ENCODE peak calls at places on chromosomes 6 and 20, in eight cellular contexts. E is IMR-90, D is adrenal gland, M is heart left ventricle, W is prostate gland, Z is A549, I is suprapubic skin, N is GM12878. H is an unnamed sample. For H3K4me1, the result is how much of the 10 kb centered on the place peaks cover.

GRCh38 chr20:7798176-7798575 is 142.1 kb downstream of the HAO1 start:
- DNase-seq in E (no peak), D (no peak), M (no peak), W (no peak), Z (no peak), I (no peak), N (no peak), H (no peak)

GRCh38 chr20:53975761-53976160 is 94.6 kb downstream of the BCAS1 start:
- DNase-seq in E (no peak), D (no peak), M (no peak), W (no peak), Z (no peak), I (no peak), N (no peak), H (no peak)

GRCh38 chr20:26134606-26135005 is 438.0 kb upstream of the ZNF337 start:
- DNase-seq in E (no peak), D (no peak), M (no peak), W (no peak), Z (no peak), I (no peak), N (no peak), H (no peak)

GRCh38 chr6:146950351-146950835 is 253.8 kb upstream of the STXBP5 start:
- DNase-seq in E (peak), D (no peak), M (no peak), W (no peak), Z (peak), I (no peak), N (no peak), H (no peak)

GRCh38 chr6:5481024-5481423 is 219.7 kb downstream of the FARS2 start:
- DNase-seq in E (no peak), D (no peak), M (no peak), W (no peak), Z (no peak), I (no peak), N (no peak), H (no peak)

GRCh38 chr20:47334022-47334551 is 22.4 kb downstream of the ZMYND8 start:
- DNase-seq in E (peak), D (peak), M (no peak), W (peak), Z (peak), I (no peak), N (no peak), H (peak)

GRCh38 chr6:85714893-85715530 is 72.3 kb upstream of the SYNCRIP start:
- DNase-seq in E (no peak), D (no peak), M (no peak), W (no peak), Z (no peak), I (no peak), N (no peak), H (no peak)

GRCh38 chr20:708956-709355 is 33.4 kb upstream of the SCRT2 start:
- DNase-seq in E (no peak), D (no peak), M (no peak), W (no peak), Z (no peak), I (peak), N (no peak), H (no peak)

GRCh38 chr6:38773338-38773737 is 58.2 kb downstream of the DNAH8 start:
- DNase-seq in E (no peak), D (peak), M (no peak), W (no peak), Z (peak), I (no peak), N (no peak), H (no peak)

GRCh38 chr6:166097914-166098522 is 69.6 kb downstream of the TBXT start:
- DNase-seq in E (peak), D (peak), M (peak), W (peak), Z (peak), I (no peak), N (no peak), H (peak)

GRCh38 chr6:139370047-139370706 is 4.3 kb downstream of the CITED2 start:
- DNase-seq in E (peak), D (no peak), M (no peak), W (no peak), Z (no peak), I (no peak), N (no peak), H (no peak)

GRCh38 chr6:141364232-141364631 is 768.5 kb upstream of the GJE1 start:
- DNase-seq in E (no peak), D (no peak), M (no peak), W (no peak), Z (no peak), I (no peak), N (no peak), H (no peak)

GRCh38 chr6:142943746-142944125 is 1.2 kb downstream of the HIVEP2 start:
- DNase-seq in E (peak), D (no peak), M (peak), W (peak), Z (peak), I (no peak), N (no peak), H (peak)

GRCh38 chr6:134389129-134389528 is 71.2 kb upstream of the SGK1 start:
- DNase-seq in E (no peak), D (peak), M (no peak), W (no peak), Z (no peak), I (no peak), N (no peak), H (no peak)

GRCh38 chr6:21597706-21598273 is 4.2 kb downstream of the SOX4 start:
- DNase-seq in E (no peak), D (no peak), M (no peak), W (no peak), Z (no peak), I (no peak), N (no peak), H (no peak)

GRCh38 chr6:35025241-35026188 is 115.6 kb downstream of the TCP11 start:
- DNase-seq in E (no peak), D (no peak), M (no peak), W (no peak), Z (no peak), I (no peak), N (no peak), H (no peak)

GRCh38 chr20:14069796-14070195 is 74.5 kb downstream of the MACROD2 start:
- DNase-seq in E (no peak), D (no peak), M (no peak), W (no peak), Z (no peak), I (no peak), N (no peak), H (no peak)

GRCh38 chr20:62861732-62862336 is at the start of gene TCFL5:
- DNase-seq in E (peak), D (peak), M (peak), W (peak), Z (peak), I (peak), N (no peak), H (peak)

GRCh38 chr6:470901-471448 is 79.4 kb downstream of the IRF4 start:
- DNase-seq in E (no peak), D (no peak), M (no peak), W (no peak), Z (no peak), I (no peak), N (peak), H (no peak)

GRCh38 chr6:28895131-28895812 is 28.5 kb downstream of the TRIM27 start:
- DNase-seq in E (peak), D (peak), M (peak), W (peak), Z (peak), I (peak), N (peak), H (peak)

GRCh38 chr6:36826520-36827227 is 12.6 kb downstream of the CPNE5 start:
- DNase-seq in E (peak), D (no peak), M (no peak), W (no peak), Z (no peak), I (no peak), N (no peak), H (no peak)

GRCh38 chr6:83920017-83920416 is 60.5 kb downstream of the CYB5R4 start:
- DNase-seq in E (peak), D (no peak), M (no peak), W (no peak), Z (no peak), I (no peak), N (no peak), H (no peak)

GRCh38 chr6:145247677-145248419 is 487.5 kb downstream of the EPM2A start:
- DNase-seq in E (peak), D (no peak), M (no peak), W (no peak), Z (peak), I (no peak), N (no peak), H (no peak)

GRCh38 chr6:155224031-155224451 is 39.8 kb upstream of the CLDN20 start:
- DNase-seq in E (peak), D (peak), M (no peak), W (no peak), Z (peak), I (no peak), N (peak), H (no peak)

GRCh38 chr6:18155273-18155863 is at the start of gene KDM1B:
- DNase-seq in E (peak), D (peak), M (peak), W (no peak), Z (peak), I (no peak), N (peak), H (peak)
- TF ChIP-seq POLR2A in E (peak), D (peak), M (no peak), W (peak), Z (peak), I (peak), N (peak), H (peak)

GRCh38 chr20:5865604-5866003 is 84.7 kb downstream of the TRMT6 start:
- DNase-seq in E (no peak), D (no peak), M (no peak), W (no peak), Z (no peak), I (no peak), N (no peak), H (no peak)

GRCh38 chr20:5863040-5863811 is 87.1 kb downstream of the TRMT6 start:
- DNase-seq in E (peak), D (peak), M (no peak), W (no peak), Z (no peak), I (no peak), N (no peak), H (peak)

GRCh38 chr20:5864428-5864827 is 85.9 kb downstream of the TRMT6 start:
- DNase-seq in E (no peak), D (no peak), M (no peak), W (no peak), Z (no peak), I (no peak), N (no peak), H (no peak)

GRCh38 chr20:5862703-5863039 is 87.7 kb downstream of the TRMT6 start:
- DNase-seq in E (no peak), D (no peak), M (no peak), W (no peak), Z (no peak), I (no peak), N (no peak), H (no peak)

GRCh38 chr20:5864873-5865582 is 85.3 kb downstream of the TRMT6 start:
- DNase-seq in E (peak), D (peak), M (no peak), W (no peak), Z (peak), I (no peak), N (no peak), H (no peak)
- H3K27ac ChIP-seq in E (no peak), D (peak), M (no peak), W (no peak), Z (no peak), I (no peak), N (no peak), H (no peak)

GRCh38 chr20:11556410-11556809 is 361.3 kb upstream of the BTBD3 start:
- DNase-seq in E (no peak), D (no peak), M (no peak), W (no peak), Z (no peak), I (no peak), N (no peak), H (no peak)

GRCh38 chr20:11555510-11555909 is 362.2 kb upstream of the BTBD3 start:
- DNase-seq in E (no peak), D (no peak), M (no peak), W (no peak), Z (no peak), I (no peak), N (no peak), H (no peak)

GRCh38 chr20:11549172-11550117 is 368.2 kb upstream of the BTBD3 start:
- DNase-seq in E (no peak), D (no peak), M (no peak), W (no peak), Z (no peak), I (no peak), N (no peak), H (no peak)

GRCh38 chr20:11551491-11551890 is 366.2 kb upstream of the BTBD3 start:
- DNase-seq in E (no peak), D (no peak), M (no peak), W (no peak), Z (no peak), I (no peak), N (no peak), H (no peak)

GRCh38 chr20:11553603-11554002 is 364.1 kb upstream of the BTBD3 start:
- DNase-seq in E (peak), D (no peak), M (no peak), W (no peak), Z (peak), I (no peak), N (no peak), H (no peak)
- H3K4me1 ChIP-seq in E (under half), D (under half), M (under half), W (under half), Z (under half), I (under half), N (under half), H (under half)

GRCh38 chr20:41336711-41337492 is 3.7 kb upstream of the LPIN3 start:
- DNase-seq in E (no peak), D (no peak), M (no peak), W (no peak), Z (no peak), I (no peak), N (no peak), H (no peak)

GRCh38 chr20:41339957-41340326 is 679 bp upstream of the LPIN3 start:
- DNase-seq in E (peak), D (peak), M (peak), W (peak), Z (peak), I (peak), N (no peak), H (peak)

GRCh38 chr20:41344477-41344876 is 3.9 kb downstream of the LPIN3 start:
- DNase-seq in E (no peak), D (no peak), M (no peak), W (peak), Z (no peak), I (no peak), N (no peak), H (no peak)

GRCh38 chr20:41342474-41343464 is 2.1 kb downstream of the LPIN3 start:
- DNase-seq in E (no peak), D (no peak), M (no peak), W (no peak), Z (no peak), I (no peak), N (no peak), H (no peak)

DNA sequence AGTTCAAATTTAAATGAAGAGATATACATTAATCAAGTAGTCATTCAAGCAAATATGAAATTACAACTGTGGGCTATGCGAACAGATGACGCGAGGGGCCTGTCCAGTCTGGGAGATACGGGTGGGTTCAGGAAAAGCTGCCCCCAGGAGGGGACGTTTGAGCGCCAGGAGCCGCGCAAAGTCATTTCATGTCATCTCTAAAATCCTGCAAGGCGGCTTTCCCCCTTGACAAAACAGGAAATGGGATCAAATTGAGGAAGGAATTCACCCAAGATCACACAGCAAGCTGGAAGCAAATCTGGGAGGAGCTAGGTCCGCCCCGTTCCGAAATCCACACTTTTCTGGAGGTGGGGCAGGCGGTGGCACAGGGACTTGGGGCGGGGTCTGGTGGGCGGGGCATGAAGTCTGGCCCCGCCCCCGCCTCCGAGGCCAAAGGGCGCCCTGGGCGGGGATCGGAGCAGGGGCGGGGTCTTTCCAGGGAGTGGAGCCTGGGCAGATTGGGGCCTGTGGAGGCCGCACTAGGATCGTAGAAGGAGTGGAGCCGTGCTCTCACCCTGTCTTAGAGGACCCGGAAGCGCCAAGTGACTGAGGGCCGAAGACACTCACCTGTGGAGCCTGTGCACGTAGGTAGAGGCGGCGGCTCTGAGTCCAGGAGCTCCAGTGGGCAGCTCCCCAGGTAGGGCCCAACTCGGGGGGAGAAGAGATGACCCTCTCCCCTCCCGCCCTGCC is at the start of gene LPIN3:
- DNase-seq in E (peak), D (peak), M (peak), W (peak), Z (peak), I (peak), N (no peak), H (peak)
- TF ChIP-seq POLR2A in E (no peak), D (peak), M (no peak), W (peak), Z (peak), I (no peak), N (no peak), H (peak)